ENCODE peak calls at places on chromosome 12, in six cellular contexts. H is LHCN-M2, P is NCI-H1048, W is HEK293T, O is AG20443, K is HFFc6. U is an unnamed sample.

GRCh38 chr12:6863586-6864321 is 3.6 kb upstream of the TPI1 start:
- DNase-seq in H (peak; percentile 46), P (no peak), O (no peak), K (no peak), W (no peak), U (no peak)

GRCh38 chr12:120774169-120774916 is 48.7 kb downstream of the ACADS start:
- DNase-seq in W (no peak), H (peak; percentile 27), K (no peak), O (peak; percentile 4), P (no peak), U (no peak)

GRCh38 chr12:92961949-92962348 is 32.9 kb upstream of the EEA1 start:
- DNase-seq in O (no peak), P (no peak), H (peak; percentile 68), K (no peak), W (no peak), U (no peak)

GRCh38 chr12:82176016-82176415 is 182.2 kb downstream of the CCDC59 start:
- DNase-seq in K (no peak), W (no peak), H (no peak), O (no peak), P (no peak), U (no peak)

GRCh38 chr12:110934093-110934852 is 13.9 kb upstream of the MYL2 start:
- DNase-seq in O (peak; percentile 18), K (peak; percentile 12), P (no peak), H (no peak), W (no peak), U (no peak)

GRCh38 chr12:106739318-106739717 is 35.2 kb upstream of the RIC8B start:
- DNase-seq in O (no peak), K (no peak), W (no peak), P (no peak), H (no peak), U (no peak)

GRCh38 chr12:10136637-10137205 is 6.7 kb upstream of the CLEC7A start:
- DNase-seq in H (no peak), O (no peak), K (no peak), P (no peak), W (no peak), U (no peak)

GRCh38 chr12:102946042-102946441 is 11.4 kb upstream of the ASCL1 start:
- DNase-seq in K (no peak), O (no peak), W (no peak), H (no peak), P (no peak), U (no peak)

GRCh38 chr12:6037459-6037858 is 87.0 kb downstream of the VWF start:
- DNase-seq in W (no peak), K (no peak), H (no peak), O (no peak), P (no peak), U (no peak)

GRCh38 chr12:52278931-52279682 is 4.7 kb downstream of the KRT86 start:
- DNase-seq in O (peak; percentile 92), W (peak; percentile 93), P (peak; percentile 51), K (peak; percentile 60), H (peak; percentile 51), U (peak; percentile 90)

GRCh38 chr12:52151859-52152783 is 39.7 kb downstream of the KRT80 start:
- DNase-seq in P (peak; percentile 47), H (peak; percentile 64), O (peak; percentile 91), W (peak; percentile 82), K (peak; percentile 37), U (peak; percentile 56)

GRCh38 chr12:46150735-46151134 is 118.1 kb downstream of the SLC38A1 start:
- DNase-seq in O (no peak), W (no peak), K (no peak), P (no peak), H (no peak), U (no peak)

GRCh38 chr12:52251367-52252055 is 18.5 kb downstream of the KRT7 start:
- DNase-seq in H (no peak), K (no peak), P (no peak), W (no peak), O (no peak), U (no peak)

GRCh38 chr12:103348935-103349334 is 146.8 kb downstream of the C12orf42 start:
- DNase-seq in P (no peak), O (no peak), K (no peak), H (no peak), W (no peak), U (no peak)

GRCh38 chr12:109892748-109893147 is 7.3 kb upstream of the TCHP start:
- DNase-seq in O (no peak), H (no peak), P (no peak), W (no peak), K (no peak), U (no peak)

GRCh38 chr12:10853746-10854145 is 4.5 kb upstream of the PRR4 start:
- DNase-seq in H (no peak), K (no peak), O (peak; percentile 13), W (no peak), P (no peak), U (no peak)

GRCh38 chr12:94922561-94922960 is 80.9 kb downstream of the NDUFA12 start:
- DNase-seq in H (no peak), O (no peak), W (no peak), P (no peak), K (no peak), U (no peak)

GRCh38 chr12:108565976-108566375 is 3.6 kb downstream of the ISCU start:
- DNase-seq in W (no peak), K (peak; percentile 80), H (peak; percentile 94), O (peak; percentile 42), P (no peak), U (peak; percentile 86)

GRCh38 chr12:130337476-130338303 is at the start of gene PIWIL1:
- DNase-seq in K (no peak), P (no peak), O (no peak), W (no peak), H (no peak), U (no peak)

GRCh38 chr12:111283986-111284385 is 84.9 kb downstream of the PHETA1 start:
- DNase-seq in O (no peak), P (no peak), H (no peak), K (no peak), W (no peak), U (no peak)

GRCh38 chr12:104519190-104519857 is 62.6 kb downstream of the CHST11 start:
- DNase-seq in W (no peak), K (no peak), P (no peak), O (no peak), H (no peak), U (no peak)

GRCh38 chr12:104049278-104050257 is at the start of gene GLT8D2:
- DNase-seq in H (peak; percentile 61), O (peak; percentile 90), P (no peak), W (peak; percentile 65), K (peak; percentile 77), U (peak; percentile 96)

GRCh38 chr12:131941116-131941986 is 8.4 kb upstream of the EP400 start:
- DNase-seq in K (no peak), W (no peak), O (no peak), H (no peak), P (no peak), U (no peak)

GRCh38 chr12:119171266-119171665 is 7.5 kb upstream of the HSPB8 start:
- DNase-seq in W (no peak), K (no peak), O (no peak), H (no peak), P (no peak), U (no peak)

GRCh38 chr12:98533723-98534251 is 18.4 kb downstream of the TMPO start:
- DNase-seq in K (peak; percentile 8), H (no peak), W (no peak), O (peak; percentile 16), P (no peak), U (no peak)

U was measured in foreskin fibroblast.